ENCODE peak calls at places on chromosomes 4 and X, in seven cellular contexts. D is RWPE2, M is A549, U is left lung, Z is heart right ventricle, T is K562, K is heart left ventricle. C is an unnamed sample. For H3K9me3, the result is how much of the 10 kb centered on the place peaks cover.

GRCh38 chrX:70001708-70002341 is 47.9 kb downstream of the AWAT2 start:
- ATAC-seq in D (no peak), M (no peak), U (no peak), Z (peak), T (no peak), K (peak), C (no peak)

GRCh38 chr4:159220353-159220752 is 117.5 kb downstream of the RAPGEF2 start:
- ATAC-seq in D (no peak), M (no peak), U (no peak), Z (peak), T (no peak), K (peak), C (no peak)

GRCh38 chr4:12987284-12987683 is 496.9 kb downstream of the RAB28 start:
- ATAC-seq in D (no peak), M (no peak), U (no peak), Z (no peak), T (no peak), K (no peak), C (no peak)

GRCh38 chr4:46254788-46255187 is 130.9 kb upstream of the GABRG1 start:
- ATAC-seq in D (peak), M (no peak), U (no peak), Z (no peak), T (no peak), K (no peak), C (no peak)

GRCh38 chr4:169253904-169254303 is 16.9 kb downstream of the SH3RF1 start:
- ATAC-seq in D (peak), M (no peak), U (peak), Z (no peak), T (no peak), K (no peak), C (no peak)

GRCh38 chr4:72365981-72366380 is 203.0 kb downstream of the ADAMTS3 start:
- ATAC-seq in D (no peak), M (no peak), U (no peak), Z (no peak), T (no peak), K (no peak), C (no peak)

GRCh38 chrX:103343105-103343504 is 13.1 kb downstream of the TCEAL7 start:
- ATAC-seq in D (no peak), M (no peak), U (peak), Z (no peak), T (peak), K (no peak), C (no peak)

GRCh38 chr4:95264843-95265242 is 283.9 kb downstream of the UNC5C start:
- ATAC-seq in D (no peak), M (no peak), U (no peak), Z (no peak), T (no peak), K (no peak), C (no peak)

GRCh38 chr4:6902318-6903042 is 7.1 kb upstream of the TBC1D14 start:
- ATAC-seq in D (no peak), M (no peak), U (no peak), Z (peak), T (peak), K (no peak), C (no peak)

GRCh38 chr4:94345984-94346383 is 3.3 kb upstream of the HPGDS start:
- ATAC-seq in D (no peak), M (no peak), U (no peak), Z (no peak), T (no peak), K (no peak), C (no peak)

GRCh38 chrX:153649178-153649914 is 2.3 kb downstream of the DUSP9 start:
- ATAC-seq in D (no peak), M (peak), U (peak), Z (no peak), T (peak), K (peak), C (no peak)

GRCh38 chr4:149718500-149718899 is 97.1 kb downstream of the IQCM start:
- ATAC-seq in D (no peak), M (no peak), U (no peak), Z (no peak), T (no peak), K (no peak), C (peak)

GRCh38 chr4:138452823-138453222 is 210.7 kb upstream of the SLC7A11 start:
- ATAC-seq in D (no peak), M (no peak), U (peak), Z (no peak), T (no peak), K (no peak), C (no peak)

GRCh38 chrX:14936561-14936960 is 63.3 kb downstream of the MOSPD2 start:
- ATAC-seq in D (peak), M (peak), U (peak), Z (no peak), T (peak), K (no peak), C (no peak)

GRCh38 chr4:37837446-37837845 is 11.0 kb downstream of the PGM2 start:
- ATAC-seq in D (peak), M (no peak), U (no peak), Z (no peak), T (no peak), K (no peak), C (peak)

DNA sequence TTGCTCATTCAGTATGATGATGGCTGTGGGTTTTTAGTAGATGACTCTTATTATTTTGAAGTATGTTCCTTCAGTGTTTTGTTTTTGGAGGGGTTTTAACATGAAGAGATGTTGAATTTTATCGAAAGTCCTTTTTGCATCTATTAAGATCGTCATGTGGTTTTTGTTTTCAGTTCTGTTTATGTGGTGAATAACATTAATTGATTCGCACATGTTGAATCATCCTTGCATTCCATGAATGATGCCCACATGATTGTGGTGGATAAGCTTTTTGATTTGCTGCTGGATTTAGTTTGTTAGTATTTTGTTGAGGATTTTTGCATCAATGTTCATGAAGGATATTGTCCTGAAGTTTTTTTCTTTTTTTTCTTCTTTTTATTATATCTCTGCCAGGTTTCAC is 347.4 kb upstream of the EPHA5 start:
- ATAC-seq in D (no peak), M (no peak), U (no peak), Z (no peak), T (no peak), K (no peak), C (no peak)
- H3K9me3 ChIP-seq in D (under half), M (under half), U (under half), Z (under half), T (under half), K (under half), C (under half)

GRCh38 chr4:682490-683172 is 6.3 kb downstream of the SLC49A3 start:
- ATAC-seq in D (no peak), M (no peak), U (no peak), Z (no peak), T (no peak), K (no peak), C (no peak)
- H3K27ac ChIP-seq in D (no peak), M (no peak), U (no peak), Z (no peak), T (no peak), K (no peak), C (no peak)

GRCh38 chrX:82658492-82658891 is 849.6 kb upstream of the POU3F4 start:
- ATAC-seq in D (no peak), M (no peak), U (no peak), Z (no peak), T (no peak), K (no peak), C (no peak)
- H3K9me3 ChIP-seq in D (under half), M (under half), U (under half), Z (under half), T (under half), K (under half), C (under half)

GRCh38 chr4:154004450-154004849 is 215.6 kb upstream of the SFRP2 start:
- ATAC-seq in D (no peak), M (no peak), U (peak), Z (no peak), T (no peak), K (no peak), C (peak)
- H3K27ac ChIP-seq in D (peak), M (no peak), U (no peak), Z (no peak), T (no peak), K (no peak), C (peak)

C was measured in gastroesophageal sphincter.